ENCODE peak calls at places on chromosomes 1 and 21, in eight cellular contexts. Q is adipocyte; W is AG20443; K is fibroblast of mammary gland; H is WTC11; L is CD8-positive, alpha-beta memory T cell; P is NCI-H1436; G is iris pigment epithelial cell. M is an unnamed sample.

GRCh38 chr1:36487906-36488305 is 5.2 kb upstream of the CSF3R start:
- DNase-seq in L (no peak), K (no peak), G (no peak), Q (no peak), P (no peak), W (no peak), H (no peak), M (no peak)

GRCh38 chr1:43121251-43121650 is 50.8 kb downstream of the EBNA1BP2 start:
- DNase-seq in W (no peak), Q (no peak), L (no peak), P (no peak), H (no peak), G (no peak), K (no peak), M (peak)

GRCh38 chr1:90781429-90782020 is 64.4 kb upstream of the BARHL2 start:
- DNase-seq in P (no peak), K (no peak), W (no peak), G (no peak), L (no peak), Q (no peak), H (no peak), M (no peak)

GRCh38 chr1:17313910-17314309 is 5.9 kb downstream of the PADI4 start:
- DNase-seq in H (no peak), P (no peak), Q (no peak), W (no peak), L (no peak), K (no peak), G (no peak), M (no peak)

GRCh38 chr1:168688679-168689657 is 40.0 kb downstream of the DPT start:
- DNase-seq in W (no peak), P (peak), H (no peak), Q (no peak), L (no peak), K (no peak), G (no peak), M (peak)

GRCh38 chr1:71587961-71588360 is 507.1 kb upstream of the ZRANB2 start:
- DNase-seq in K (peak), Q (peak), H (no peak), G (peak), L (no peak), W (peak), P (peak), M (peak)

GRCh38 chr1:15739745-15740144 is 2.6 kb upstream of the TMEM82 start:
- DNase-seq in Q (no peak), G (no peak), H (peak), K (no peak), P (no peak), L (no peak), W (no peak), M (no peak)

GRCh38 chr1:42165511-42166210 is 1.1 kb upstream of the GUCA2A start:
- DNase-seq in G (peak), W (peak), P (no peak), Q (peak), H (no peak), K (no peak), L (no peak), M (peak)

GRCh38 chr1:246284021-246284420 is 223.1 kb downstream of the SMYD3 start:
- DNase-seq in H (no peak), G (no peak), K (no peak), W (no peak), P (no peak), L (no peak), Q (no peak), M (no peak)

GRCh38 chr1:99496067-99496466 is 149.8 kb upstream of the PALMD start:
- DNase-seq in G (no peak), L (no peak), Q (peak), P (no peak), W (no peak), H (no peak), K (peak), M (no peak)

GRCh38 chr1:43232071-43232470 is 37.7 kb upstream of the TMEM125 start:
- DNase-seq in H (no peak), W (peak), L (no peak), G (peak), K (peak), P (no peak), Q (peak), M (no peak)

GRCh38 chr1:114712987-114713386 is 3.6 kb downstream of the NRAS start:
- DNase-seq in W (no peak), P (no peak), H (no peak), K (no peak), L (no peak), Q (no peak), G (no peak), M (no peak)

GRCh38 chr1:163046071-163046470 is 23.1 kb upstream of the RGS4 start:
- DNase-seq in H (no peak), Q (peak), K (peak), L (no peak), W (peak), P (no peak), G (peak), M (no peak)

GRCh38 chr1:41382531-41383090 is 21.4 kb downstream of the FOXO6 start:
- DNase-seq in P (no peak), L (no peak), K (no peak), W (peak), G (peak), H (peak), Q (peak), M (peak)

GRCh38 chr1:58031416-58031815 is 515.1 kb downstream of the OMA1 start:
- DNase-seq in P (no peak), K (no peak), L (no peak), H (peak), G (no peak), W (no peak), Q (no peak), M (no peak)

GRCh38 chr1:89269277-89269676 is 3.4 kb downstream of the GBP5 start:
- DNase-seq in G (no peak), H (no peak), K (no peak), W (no peak), Q (no peak), P (no peak), L (no peak), M (no peak)

GRCh38 chr1:5757177-5757820 is 234.9 kb downstream of the NPHP4 start:
- DNase-seq in H (no peak), L (no peak), K (no peak), P (no peak), W (no peak), G (no peak), Q (no peak), M (no peak)

GRCh38 chr1:12456979-12457378 is 161.0 kb downstream of the DHRS3 start:
- DNase-seq in Q (peak), L (no peak), K (peak), H (no peak), P (no peak), G (peak), W (peak), M (no peak)

GRCh38 chr21:42525228-42525604 is 11.6 kb downstream of the SLC37A1 start:
- DNase-seq in L (no peak), W (no peak), P (no peak), K (peak), G (peak), H (no peak), Q (peak), M (no peak)

GRCh38 chr1:209405183-209405823 is 178.2 kb upstream of the CAMK1G start:
- DNase-seq in P (no peak), G (peak), H (no peak), Q (peak), L (no peak), K (peak), W (peak), M (no peak)

GRCh38 chr1:100037665-100038400 is 68.0 kb downstream of the SLC35A3 start:
- DNase-seq in W (peak), H (peak), G (peak), K (peak), P (peak), L (peak), Q (peak), M (peak)

GRCh38 chr1:28591708-28592313 is at the start of gene RAB42:
- DNase-seq in L (no peak), G (no peak), H (peak), W (peak), P (no peak), K (peak), Q (peak), M (no peak)

GRCh38 chr1:161114556-161114955 is 3.3 kb downstream of the PFDN2 start:
- DNase-seq in L (no peak), H (no peak), K (no peak), P (no peak), Q (no peak), G (peak), W (no peak), M (no peak)

M was measured in NCI-H1417.